ENCODE peak calls at places on chromosomes 13 and 19, in five cellular contexts. W is iPS DF 6.9, C is IMR-90, M is HAP-1, V is spleen. R is an unnamed sample. For H3K27me3, the result is how much of the 10 kb centered on the place peaks cover.

GRCh38 chr19:47776568-47776967 is 1.9 kb upstream of the SELENOW start:
- DNase-seq in C (no peak), M (no peak), W (no peak), V (no peak), R (no peak)

GRCh38 chr19:33441828-33442227 is 68.3 kb downstream of the CEBPG start:
- DNase-seq in C (no peak), M (no peak), V (peak), W (no peak), R (no peak)

GRCh38 chr19:917323-918151 is at the start of gene KISS1R:
- DNase-seq in W (no peak), V (peak), C (peak), M (peak), R (peak)

GRCh38 chr13:113532156-113532806 is 41.8 kb upstream of the DCUN1D2 start:
- DNase-seq in C (peak), W (no peak), V (peak), M (no peak), R (no peak)

GRCh38 chr19:38055655-38056521 is 148.9 kb downstream of the SIPA1L3 start:
- DNase-seq in W (no peak), C (no peak), V (no peak), M (no peak), R (no peak)

GRCh38 chr19:3721131-3721899 is 13.1 kb downstream of the TJP3 start:
- DNase-seq in W (peak), V (peak), C (peak), M (peak), R (peak)

GRCh38 chr13:67238277-67238859 is 8.2 kb upstream of the PCDH9 start:
- DNase-seq in W (no peak), V (no peak), C (peak), M (peak), R (no peak)

GRCh38 chr19:3284759-3285646 is 60.5 kb downstream of the CELF5 start:
- DNase-seq in W (peak), V (no peak), M (peak), C (peak), R (peak)

GRCh38 chr19:27955484-27955883 is 1257.5 kb downstream of the UQCRFS1 start:
- DNase-seq in M (no peak), V (no peak), C (no peak), W (no peak), R (no peak)

GRCh38 chr19:21143846-21144245 is 2.0 kb downstream of the ZNF431 start:
- DNase-seq in V (no peak), W (no peak), M (no peak), C (no peak), R (no peak)

GRCh38 chr13:41465215-41465907 is 8.0 kb downstream of the RGCC start:
- DNase-seq in M (no peak), V (peak), C (peak), W (no peak), R (peak)

GRCh38 chr19:45104658-45105384 is 11.8 kb downstream of the PPP1R37 start:
- DNase-seq in C (no peak), M (no peak), W (no peak), V (no peak), R (no peak)

GRCh38 chr13:49681837-49682236 is 9.4 kb downstream of the EBPL start:
- DNase-seq in C (peak), M (peak), W (no peak), V (no peak), R (no peak)

GRCh38 chr13:39870197-39870746 is 214.8 kb downstream of the COG6 start:
- DNase-seq in M (no peak), W (no peak), C (no peak), V (no peak), R (no peak)

GRCh38 chr13:59677966-59678814 is 485.5 kb downstream of the DIAPH3 start:
- DNase-seq in V (no peak), W (no peak), C (peak), M (peak), R (no peak)

GRCh38 chr13:28047784-28048388 is 52.5 kb downstream of the FLT3 start:
- DNase-seq in M (no peak), W (no peak), V (no peak), C (peak), R (no peak)

GRCh38 chr19:12194827-12195500 is 32.1 kb downstream of the ZNF136 start:
- DNase-seq in C (peak), V (peak), M (no peak), W (peak), R (peak)

GRCh38 chr19:39083983-39084731 is at the start of gene ACP7:
- DNase-seq in V (no peak), M (no peak), W (no peak), C (no peak), R (no peak)

GRCh38 chr13:50948576-50948975 is 39.0 kb downstream of the RNASEH2B start:
- DNase-seq in W (no peak), M (peak), C (peak), V (no peak), R (no peak)

GRCh38 chr13:111929036-111929616 is 137.8 kb upstream of the SOX1 start:
- DNase-seq in V (peak), M (no peak), W (no peak), C (no peak), R (peak)

GRCh38 chr13:40442191-40442590 is 224.2 kb downstream of the FOXO1 start:
- DNase-seq in M (no peak), C (no peak), V (no peak), W (no peak), R (no peak)

GRCh38 chr19:29815231-29815630 is 3.4 kb downstream of the CCNE1 start:
- DNase-seq in C (no peak), W (no peak), M (no peak), V (peak), R (no peak)

GRCh38 chr13:94454906-94455305 is 24.6 kb downstream of the DCT start:
- DNase-seq in W (no peak), C (peak), M (no peak), V (no peak), R (no peak)

GRCh38 chr19:35462476-35462953 is 14.5 kb downstream of the FFAR2 start:
- DNase-seq in C (no peak), V (no peak), M (no peak), W (no peak), R (no peak)

GRCh38 chr13:30224732-30225131 is 82.6 kb downstream of the KATNAL1 start:
- DNase-seq in V (no peak), M (no peak), W (no peak), C (peak), R (no peak)

GRCh38 chr19:21934131-21934530 is 76.6 kb downstream of the ZNF208 start:
- DNase-seq in M (no peak), V (no peak), C (no peak), W (no peak), R (no peak)

GRCh38 chr19:57406516-57407123 is 4.3 kb upstream of the ZNF17 start:
- DNase-seq in V (peak), M (peak), W (peak), C (peak), R (peak)

GRCh38 chr19:17497149-17497798 is 14.2 kb upstream of the PGLS start:
- DNase-seq in W (no peak), V (peak), M (no peak), C (no peak), R (no peak)

GRCh38 chr19:17491287-17491686 is 20.2 kb upstream of the PGLS start:
- DNase-seq in W (no peak), C (no peak), M (no peak), V (no peak), R (no peak)

GRCh38 chr19:17496337-17496997 is 15.0 kb upstream of the PGLS start:
- DNase-seq in C (peak), M (peak), W (no peak), V (peak), R (peak)

GRCh38 chr19:17500447-17501198 is 10.8 kb upstream of the PGLS start:
- DNase-seq in C (no peak), W (no peak), M (no peak), V (no peak), R (no peak)

DNA sequence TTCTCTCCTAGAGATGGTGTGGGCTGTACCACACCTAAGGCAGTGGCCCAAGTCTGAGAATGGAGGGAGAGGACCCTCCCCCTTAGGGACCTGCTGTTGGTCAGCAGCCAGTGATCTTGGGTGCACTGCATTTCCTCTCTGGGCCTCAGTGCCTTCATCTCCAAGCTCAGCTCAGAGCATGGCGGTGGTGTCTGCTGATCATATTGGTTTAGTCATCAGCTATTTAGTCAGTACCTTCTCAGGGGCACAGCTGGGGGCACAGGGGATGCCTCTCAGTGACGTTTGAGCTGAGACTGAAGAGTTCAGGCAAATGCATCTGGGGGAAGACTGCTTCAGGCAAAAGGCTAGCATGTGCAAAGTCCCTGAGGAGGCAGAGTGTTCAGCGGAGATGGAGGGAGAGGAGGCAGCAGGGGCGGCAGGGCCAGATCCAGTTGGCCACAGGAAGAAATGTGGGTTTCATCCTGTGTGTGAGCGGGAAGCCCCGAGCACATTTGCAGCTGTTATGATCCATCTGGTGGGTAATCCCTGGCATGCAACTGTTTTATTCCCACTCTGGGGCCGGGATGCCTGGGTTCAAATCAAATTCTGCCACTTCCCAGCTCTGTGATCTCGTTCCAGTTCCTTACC is 15.7 kb upstream of the PGLS start:
- DNase-seq in M (no peak), W (no peak), V (no peak), C (no peak), R (no peak)
- H3K27me3 ChIP-seq in M (under half), W (under half), V (under half), C (under half), R (under half)

GRCh38 chr19:13784731-13785452 is 10.4 kb upstream of the ZSWIM4 start:
- DNase-seq in C (peak), W (no peak), M (peak), V (peak), R (peak)
- H3K27me3 ChIP-seq in C (under half), W (under half), M (under half), V (under half), R (under half)

DNA sequence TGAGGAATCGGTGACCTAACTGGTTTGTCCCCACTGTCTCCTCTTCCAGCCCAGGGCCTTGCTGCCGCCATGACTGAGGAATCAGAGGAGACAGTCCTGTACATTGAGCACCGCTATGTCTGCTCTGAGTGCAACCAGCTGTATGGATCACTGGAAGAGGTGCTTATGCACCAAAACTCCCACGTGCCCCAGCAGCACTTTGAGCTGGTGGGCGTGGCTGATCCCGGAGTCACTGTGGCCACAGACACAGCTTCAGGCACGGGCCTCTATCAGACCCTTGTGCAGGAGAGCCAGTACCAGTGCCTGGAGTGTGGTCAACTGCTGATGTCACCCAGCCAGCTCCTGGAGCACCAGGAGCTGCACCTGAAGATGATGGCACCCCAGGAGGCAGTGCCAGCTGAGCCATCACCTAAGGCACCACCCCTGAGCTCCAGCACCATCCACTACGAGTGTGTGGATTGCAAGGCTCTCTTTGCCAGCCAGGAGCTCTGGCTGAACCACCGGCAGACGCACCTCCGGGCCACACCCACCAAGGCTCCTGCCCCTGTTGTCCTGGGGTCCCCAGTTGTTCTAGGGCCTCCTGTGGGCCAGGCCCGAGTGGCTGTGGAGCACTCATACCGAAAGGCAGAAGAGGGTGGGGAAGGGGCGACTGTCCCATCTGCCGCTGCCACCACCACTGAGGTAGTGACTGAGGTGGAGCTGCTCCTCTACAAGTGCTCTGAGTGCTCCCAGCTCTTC is 2.7 kb downstream of the ZNF574 start:
- DNase-seq in V (no peak), C (no peak), W (no peak), M (no peak), R (no peak)
- H3K27me3 ChIP-seq in V (under half), C (under half), W (under half), M (under half), R (under half)

GRCh38 chr19:19477705-19478383 is 37.5 kb downstream of the TSSK6 start:
- DNase-seq in C (no peak), W (no peak), M (no peak), V (no peak), R (no peak)

GRCh38 chr19:19480688-19481087 is 34.7 kb downstream of the TSSK6 start:
- DNase-seq in C (no peak), W (no peak), M (no peak), V (no peak), R (no peak)

GRCh38 chr19:19471682-19472081 is 43.7 kb downstream of the TSSK6 start:
- DNase-seq in V (no peak), M (no peak), W (no peak), C (no peak), R (no peak)

GRCh38 chr19:19474950-19475781 is 40.2 kb downstream of the TSSK6 start:
- DNase-seq in W (no peak), M (peak), V (peak), C (no peak), R (no peak)

GRCh38 chr19:19475845-19476828 is 39.2 kb downstream of the TSSK6 start:
- DNase-seq in W (no peak), V (no peak), C (no peak), M (no peak), R (no peak)
- H3K27me3 ChIP-seq in W (under half), V (under half), C (under half), M (under half), R (under half)

GRCh38 chr13:20405691-20406090 is 120.0 kb downstream of the CRYL1 start:
- DNase-seq in V (no peak), W (no peak), C (no peak), M (no peak), R (no peak)
- H3K27me3 ChIP-seq in V (under half), W (under half), C (under half), M (under half), R (under half)

DNA sequence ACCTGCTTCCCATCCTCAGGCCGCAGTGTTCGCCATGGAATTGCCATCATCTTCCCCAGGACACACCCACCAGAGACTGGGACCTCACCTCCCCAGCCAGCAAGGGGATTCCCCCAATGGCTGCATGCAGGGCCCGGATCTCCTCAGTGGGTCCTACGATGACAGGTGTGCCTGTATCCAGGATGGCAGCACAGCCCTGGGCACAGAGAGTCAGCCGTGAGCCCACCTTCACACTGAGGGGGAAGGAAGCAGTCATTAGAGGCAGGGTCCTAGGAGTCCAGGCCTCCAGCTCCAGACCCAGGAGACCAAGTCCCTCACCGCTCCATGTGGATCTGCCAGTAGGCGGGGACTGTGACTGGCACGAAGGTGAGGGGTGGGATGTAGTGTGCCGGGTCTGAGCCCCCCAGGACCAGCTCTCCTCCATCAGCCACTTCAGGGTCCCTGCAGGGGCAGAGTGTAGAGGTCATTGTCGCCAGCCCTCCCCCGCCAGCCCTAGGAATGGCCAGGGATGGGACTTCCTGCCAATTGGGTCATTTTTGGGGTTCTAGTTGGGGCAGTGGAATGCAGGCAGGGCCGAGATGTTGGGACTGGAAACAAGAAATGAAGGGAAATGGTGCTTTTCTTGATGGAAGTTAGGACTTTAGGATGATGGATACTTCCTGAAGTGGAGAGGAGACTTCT is 5.7 kb upstream of the KCNC3 start:
- DNase-seq in M (no peak), W (no peak), C (no peak), V (peak), R (no peak)
- H3K27me3 ChIP-seq in M (under half), W (under half), C (under half), V (under half), R (under half)

DNA sequence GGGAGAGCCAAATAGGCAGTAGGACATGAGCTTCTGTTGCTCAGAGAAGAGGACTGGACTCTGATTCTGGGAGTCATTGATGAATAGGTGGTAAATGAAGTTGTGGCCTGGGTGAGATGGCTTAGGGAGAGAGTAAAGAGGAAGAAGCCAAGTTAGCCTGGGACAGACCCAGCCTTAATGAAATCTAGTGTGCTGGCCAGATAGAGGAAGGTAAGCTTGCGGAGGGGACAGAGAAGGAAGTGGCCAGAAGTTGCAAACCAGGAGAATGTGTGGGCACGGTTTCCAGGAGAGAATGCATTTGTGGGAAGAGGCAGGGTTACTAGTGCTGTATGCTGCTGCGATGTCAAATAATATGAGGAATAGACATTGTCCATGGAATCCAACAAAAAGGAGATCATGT is 83.3 kb upstream of the OLFM4 start:
- DNase-seq in M (no peak), C (no peak), W (no peak), V (no peak), R (no peak)
- H3K27me3 ChIP-seq in M (under half), C (under half), W (under half), V (under half), R (under half)

GRCh38 chr13:110302986-110303385 is 4.0 kb downstream of the COL4A1 start:
- DNase-seq in V (no peak), W (no peak), M (no peak), C (no peak), R (no peak)
- H3K27me3 ChIP-seq in V (half or more), W (under half), M (under half), C (under half), R (under half)

DNA sequence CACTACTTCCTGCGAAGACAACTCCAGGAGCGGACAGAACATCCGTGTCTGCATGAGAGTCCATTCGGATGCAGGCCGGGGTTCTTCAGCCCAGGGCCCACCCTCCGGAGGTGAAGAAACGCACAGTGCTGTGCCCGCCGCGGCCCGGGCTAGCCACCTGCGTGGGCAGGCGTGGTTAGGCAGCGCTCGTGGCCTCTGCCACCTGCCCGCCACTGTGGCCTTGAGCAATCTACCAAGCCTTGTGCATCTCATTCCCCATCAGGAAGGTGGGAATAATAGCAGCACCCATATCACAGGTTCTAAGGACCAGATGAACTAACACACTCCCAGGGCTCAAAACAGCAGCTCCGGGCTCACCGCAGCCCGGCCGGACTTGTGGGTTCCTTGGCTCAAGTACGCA is 26.7 kb upstream of the PABPC3 start:
- DNase-seq in C (no peak), W (no peak), M (no peak), V (no peak), R (no peak)
- H3K27me3 ChIP-seq in C (under half), W (under half), M (under half), V (under half), R (under half)

R was measured in Peyer's patch.